ENCODE peak calls at places on chromosomes 5 and 9, in seven cellular contexts. One of them, this sample, is unnamed.

GRCh38 chr9:130535818-130536521 is 43.4 kb upstream of the FUBP3 start:
- DNase-seq in GM12878: no peak
- DNase-seq in K562: peak; percentile 82
- DNase-seq in NT2/D1: no peak
- DNase-seq in HepG2: peak; percentile 25
- DNase-seq in SK-N-SH: no peak
- DNase-seq in H1: no peak
- DNase-seq in this sample: no peak

GRCh38 chr5:57695179-57695578 is 212.6 kb upstream of the ACTBL2 start:
- DNase-seq in GM12878: no peak
- DNase-seq in K562: no peak
- DNase-seq in NT2/D1: no peak
- DNase-seq in HepG2: peak; percentile 91
- DNase-seq in SK-N-SH: no peak
- DNase-seq in H1: no peak
- DNase-seq in this sample: no peak

GRCh38 chr5:178385472-178385853 is 152.9 kb upstream of the PHYKPL start:
- DNase-seq in GM12878: no peak
- DNase-seq in K562: no peak
- DNase-seq in NT2/D1: no peak
- DNase-seq in HepG2: no peak
- DNase-seq in SK-N-SH: peak; percentile 47
- DNase-seq in H1: no peak
- DNase-seq in this sample: no peak

GRCh38 chr9:61673247-61673646 is 483.4 kb downstream of the SPATA31A7 start:
- DNase-seq in GM12878: no peak
- DNase-seq in K562: no peak
- DNase-seq in NT2/D1: no peak
- DNase-seq in HepG2: no peak
- DNase-seq in SK-N-SH: no peak
- DNase-seq in H1: no peak
- DNase-seq in this sample: no peak

GRCh38 chr5:95861858-95862561 is 39.5 kb upstream of the GLRX start:
- DNase-seq in GM12878: no peak
- DNase-seq in K562: no peak
- DNase-seq in NT2/D1: no peak
- DNase-seq in HepG2: no peak
- DNase-seq in SK-N-SH: no peak
- DNase-seq in H1: no peak
- DNase-seq in this sample: no peak

GRCh38 chr5:175867587-175868347 is 3.6 kb upstream of the CPLX2 start:
- DNase-seq in GM12878: no peak
- DNase-seq in K562: peak; percentile 41
- DNase-seq in NT2/D1: no peak
- DNase-seq in HepG2: peak; percentile 90
- DNase-seq in SK-N-SH: peak; percentile 85
- DNase-seq in H1: peak; percentile 65
- DNase-seq in this sample: peak; percentile 48

GRCh38 chr9:11326231-11326630 is 713.4 kb upstream of the PTPRD start:
- DNase-seq in GM12878: no peak
- DNase-seq in K562: no peak
- DNase-seq in NT2/D1: no peak
- DNase-seq in HepG2: no peak
- DNase-seq in SK-N-SH: no peak
- DNase-seq in H1: no peak
- DNase-seq in this sample: no peak

GRCh38 chr9:13715430-13715829 is 435.9 kb upstream of the MPDZ start:
- DNase-seq in GM12878: no peak
- DNase-seq in K562: no peak
- DNase-seq in NT2/D1: no peak
- DNase-seq in HepG2: no peak
- DNase-seq in SK-N-SH: no peak
- DNase-seq in H1: no peak
- DNase-seq in this sample: no peak

GRCh38 chr9:105264380-105264779 is 19.9 kb downstream of the SLC44A1 start:
- DNase-seq in GM12878: no peak
- DNase-seq in K562: no peak
- DNase-seq in NT2/D1: no peak
- DNase-seq in HepG2: no peak
- DNase-seq in SK-N-SH: no peak
- DNase-seq in H1: no peak
- DNase-seq in this sample: peak; percentile 0

GRCh38 chr5:42586625-42587024 is 163.4 kb downstream of the GHR start:
- DNase-seq in GM12878: no peak
- DNase-seq in K562: peak; percentile 78
- DNase-seq in NT2/D1: no peak
- DNase-seq in HepG2: no peak
- DNase-seq in SK-N-SH: no peak
- DNase-seq in H1: no peak
- DNase-seq in this sample: no peak

DNA sequence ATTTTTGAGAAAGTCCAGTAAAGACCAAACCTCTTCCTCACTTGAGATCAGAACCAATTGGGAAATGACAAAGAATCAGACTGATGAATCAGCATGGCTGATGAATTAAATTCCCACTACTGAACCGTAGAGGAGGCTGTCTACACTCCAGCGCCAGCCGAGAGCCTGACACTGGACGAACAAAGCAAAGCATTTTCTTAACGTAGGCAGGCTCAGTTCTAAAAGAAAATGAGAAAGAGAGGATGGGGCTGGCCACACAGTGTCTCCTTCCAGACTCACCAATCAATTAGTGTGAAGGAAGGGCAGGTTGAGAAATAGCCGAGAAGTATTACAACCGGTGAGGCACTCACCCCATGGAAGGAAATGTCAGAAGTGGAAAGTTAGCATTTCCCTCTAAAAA is 49.4 kb downstream of the ITGA1 start:
- DNase-seq in GM12878: no peak
- DNase-seq in K562: no peak
- DNase-seq in NT2/D1: no peak
- DNase-seq in HepG2: no peak
- DNase-seq in SK-N-SH: no peak
- DNase-seq in H1: no peak
- DNase-seq in this sample: no peak
- TF ChIP-seq YY1 in GM12878: no peak
- TF ChIP-seq YY1 in K562: no peak
- TF ChIP-seq YY1 in NT2/D1: no peak
- TF ChIP-seq YY1 in HepG2: no peak
- TF ChIP-seq YY1 in SK-N-SH: no peak
- TF ChIP-seq YY1 in H1: no peak
- TF ChIP-seq YY1 in this sample: no peak

DNA sequence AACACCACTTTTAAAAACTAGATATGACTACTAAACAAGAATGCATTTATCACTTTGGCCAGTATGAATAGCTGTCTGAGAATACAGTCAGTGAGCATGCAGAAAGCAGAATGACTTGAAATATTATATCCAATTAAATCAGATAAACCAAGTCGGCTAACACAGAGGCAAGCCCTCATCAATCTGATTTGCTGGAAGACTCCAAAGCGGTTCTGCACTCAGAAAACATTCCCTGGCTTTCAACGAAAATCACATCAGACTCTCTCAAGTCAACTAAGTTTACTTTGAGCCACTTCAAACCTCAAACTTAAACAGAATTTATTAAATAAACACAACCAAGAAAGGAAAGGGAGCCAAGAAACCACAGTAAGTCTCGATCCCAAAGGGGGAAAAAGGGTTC is 1.4 kb downstream of the MYO10 start:
- DNase-seq in GM12878: no peak
- DNase-seq in K562: no peak
- DNase-seq in NT2/D1: no peak
- DNase-seq in HepG2: no peak
- DNase-seq in SK-N-SH: no peak
- DNase-seq in H1: no peak
- DNase-seq in this sample: no peak
- TF ChIP-seq YY1 in GM12878: no peak
- TF ChIP-seq YY1 in K562: no peak
- TF ChIP-seq YY1 in NT2/D1: no peak
- TF ChIP-seq YY1 in HepG2: no peak
- TF ChIP-seq YY1 in SK-N-SH: no peak
- TF ChIP-seq YY1 in H1: no peak
- TF ChIP-seq YY1 in this sample: no peak

DNA sequence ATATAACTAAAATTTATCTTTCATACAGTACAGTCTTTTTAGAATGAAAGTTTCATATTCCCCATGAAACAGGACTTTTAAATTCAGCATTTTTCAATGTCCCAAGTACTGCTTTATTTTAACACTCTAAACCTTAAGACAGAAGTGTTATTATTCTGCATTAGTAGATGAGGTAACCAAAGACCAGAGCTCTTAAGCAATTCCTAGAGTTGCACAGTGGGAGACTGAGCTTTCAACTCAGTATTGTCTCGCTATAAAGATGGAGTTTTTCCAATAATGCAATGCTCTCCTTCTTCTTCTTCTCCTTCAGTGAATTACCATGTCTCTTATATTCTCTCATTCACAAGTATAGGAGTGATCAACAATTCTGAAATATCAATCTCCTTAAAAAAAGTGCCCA is 479.7 kb downstream of the CETN3 start:
- DNase-seq in GM12878: no peak
- DNase-seq in K562: no peak
- DNase-seq in NT2/D1: no peak
- DNase-seq in HepG2: no peak
- DNase-seq in SK-N-SH: no peak
- DNase-seq in H1: no peak
- DNase-seq in this sample: no peak
- TF ChIP-seq YY1 in GM12878: no peak
- TF ChIP-seq YY1 in K562: no peak
- TF ChIP-seq YY1 in NT2/D1: no peak
- TF ChIP-seq YY1 in HepG2: no peak
- TF ChIP-seq YY1 in SK-N-SH: no peak
- TF ChIP-seq YY1 in H1: no peak
- TF ChIP-seq YY1 in this sample: no peak

GRCh38 chr9:136668983-136669790 is 6.5 kb downstream of the EGFL7 start:
- DNase-seq in GM12878: no peak
- DNase-seq in K562: peak; percentile 41
- DNase-seq in NT2/D1: no peak
- DNase-seq in HepG2: no peak
- DNase-seq in SK-N-SH: no peak
- DNase-seq in H1: no peak
- DNase-seq in this sample: no peak
- TF ChIP-seq YY1 in GM12878: no peak
- TF ChIP-seq YY1 in K562: no peak
- TF ChIP-seq YY1 in NT2/D1: no peak
- TF ChIP-seq YY1 in HepG2: no peak
- TF ChIP-seq YY1 in SK-N-SH: no peak
- TF ChIP-seq YY1 in H1: no peak
- TF ChIP-seq YY1 in this sample: no peak

GRCh38 chr5:108025009-108025408 is 354.3 kb upstream of the EFNA5 start:
- DNase-seq in GM12878: no peak
- DNase-seq in K562: no peak
- DNase-seq in NT2/D1: no peak
- DNase-seq in HepG2: no peak
- DNase-seq in SK-N-SH: no peak
- DNase-seq in H1: no peak
- DNase-seq in this sample: no peak
- TF ChIP-seq YY1 in GM12878: no peak
- TF ChIP-seq YY1 in K562: no peak
- TF ChIP-seq YY1 in NT2/D1: no peak
- TF ChIP-seq YY1 in HepG2: no peak
- TF ChIP-seq YY1 in SK-N-SH: no peak
- TF ChIP-seq YY1 in H1: no peak
- TF ChIP-seq YY1 in this sample: no peak